ENCODE peak calls at places on chromosomes 13 and 19, in four cellular contexts. L, Z, W and R are unnamed samples.

GRCh38 chr13:37360556-37360955 is 238.0 kb downstream of the POSTN start:
- DNase-seq in L (no peak), Z (no peak), W (no peak), R (no peak)

GRCh38 chr19:41357746-41358145 is 4.0 kb upstream of the TGFB1 start:
- DNase-seq in L (no peak), W (no peak), Z (no peak), R (no peak)

GRCh38 chr13:29548722-29549446 is 46.6 kb downstream of the SLC7A1 start:
- DNase-seq in L (no peak), Z (no peak), W (no peak), R (no peak)

GRCh38 chr19:29741226-29741625 is 26.2 kb upstream of the C19orf12 start:
- DNase-seq in Z (no peak), W (no peak), L (no peak), R (no peak)

GRCh38 chr13:94192576-94192975 is 286.9 kb downstream of the DCT start:
- DNase-seq in Z (no peak), L (no peak), W (peak), R (no peak)

GRCh38 chr19:19171110-19171672 is 1.1 kb upstream of the MEF2B start:
- DNase-seq in Z (no peak), L (no peak), W (no peak), R (no peak)

GRCh38 chr19:46404884-46405658 is 8.3 kb downstream of the CCDC8 start:
- DNase-seq in Z (no peak), W (peak), L (no peak), R (no peak)

GRCh38 chr13:80340643-80341097 is 256 bp downstream of the SPRY2 start:
- DNase-seq in W (no peak), Z (no peak), L (peak), R (no peak)

GRCh38 chr13:33323766-33324525 is 38.4 kb upstream of the STARD13 start:
- DNase-seq in Z (no peak), L (no peak), W (no peak), R (no peak)

GRCh38 chr13:40963927-40964326 is 55.2 kb downstream of the ELF1 start:
- DNase-seq in W (peak), Z (no peak), L (no peak), R (no peak)

GRCh38 chr13:31629085-31629785 is 110.1 kb upstream of the RXFP2 start:
- DNase-seq in W (peak), Z (no peak), L (no peak), R (no peak)

GRCh38 chr19:41027273-41027967 is 36.3 kb downstream of the CYP2B6 start:
- DNase-seq in W (no peak), Z (no peak), L (no peak), R (no peak)

GRCh38 chr13:35768551-35768950 is 292.1 kb upstream of the MAB21L1 start:
- DNase-seq in W (no peak), L (no peak), Z (no peak), R (no peak)

GRCh38 chr19:38666662-38667448 is 19.4 kb downstream of the ACTN4 start:
- DNase-seq in L (no peak), Z (no peak), W (peak), R (no peak)

GRCh38 chr13:47175172-47175806 is 278.4 kb upstream of the HTR2A start:
- DNase-seq in L (no peak), Z (no peak), W (peak), R (no peak)

GRCh38 chr13:98026457-98026857 is 73.0 kb downstream of the IPO5 start:
- DNase-seq in W (no peak), Z (no peak), L (no peak), R (no peak)

GRCh38 chr13:94198666-94199065 is 280.8 kb downstream of the DCT start:
- DNase-seq in Z (no peak), W (no peak), L (no peak), R (no peak)

GRCh38 chr13:59211636-59212035 is 952.1 kb downstream of the DIAPH3 start:
- DNase-seq in L (no peak), W (no peak), Z (no peak), R (no peak)

GRCh38 chr19:1449467-1450442 is at the start of gene APC2:
- DNase-seq in W (no peak), L (peak), Z (no peak), R (no peak)

GRCh38 chr13:34594507-34594906 is 347.6 kb upstream of the NBEA start:
- DNase-seq in Z (no peak), L (no peak), W (no peak), R (no peak)

GRCh38 chr19:32339988-32340874 is 5.2 kb upstream of the ZNF507 start:
- DNase-seq in Z (no peak), L (peak), W (peak), R (peak)

GRCh38 chr19:40474737-40475136 is 7.9 kb downstream of the SPTBN4 start:
- DNase-seq in Z (no peak), L (no peak), W (no peak), R (no peak)

GRCh38 chr19:4059931-4060620 is 6.6 kb downstream of the ZBTB7A start:
- DNase-seq in W (no peak), Z (peak), L (no peak), R (peak)

GRCh38 chr19:28039677-28040381 is 1173.1 kb downstream of the UQCRFS1 start:
- DNase-seq in L (no peak), Z (no peak), W (no peak), R (no peak)

GRCh38 chr13:114093118-114093517 is 39.3 kb downstream of the RASA3 start:
- DNase-seq in L (no peak), Z (no peak), W (no peak), R (no peak)